ENCODE peak calls at places on chromosomes 16 and 17, in six cellular contexts. One of them, this sample, is unnamed.

GRCh38 chr16:11052080-11052808 is 107.9 kb downstream of the CLEC16A start:
- DNase-seq in CD8-positive, alpha-beta T cell: peak; percentile 15
- DNase-seq in GM10248: peak; percentile 71
- DNase-seq in heart left ventricle: no peak
- DNase-seq in spleen: no peak
- DNase-seq in left lung: no peak
- DNase-seq in this sample: peak; percentile 70

GRCh38 chr17:66313325-66313724 is 10.9 kb downstream of the PRKCA start:
- DNase-seq in CD8-positive, alpha-beta T cell: no peak
- DNase-seq in heart left ventricle: no peak
- DNase-seq in spleen: no peak
- DNase-seq in left lung: no peak
- DNase-seq in GM10248: no peak
- DNase-seq in this sample: no peak

GRCh38 chr17:66855204-66855603 is 20.3 kb downstream of the CACNG5 start:
- DNase-seq in GM10248: no peak
- DNase-seq in heart left ventricle: no peak
- DNase-seq in spleen: no peak
- DNase-seq in CD8-positive, alpha-beta T cell: peak; percentile 33
- DNase-seq in left lung: no peak
- DNase-seq in this sample: no peak

GRCh38 chr17:65599650-65600049 is 38.2 kb upstream of the AXIN2 start:
- DNase-seq in heart left ventricle: no peak
- DNase-seq in spleen: no peak
- DNase-seq in GM10248: no peak
- DNase-seq in CD8-positive, alpha-beta T cell: no peak
- DNase-seq in left lung: no peak
- DNase-seq in this sample: no peak

GRCh38 chr17:41917192-41917591 is 1.6 kb downstream of the ACLY start:
- DNase-seq in heart left ventricle: no peak
- DNase-seq in CD8-positive, alpha-beta T cell: no peak
- DNase-seq in left lung: no peak
- DNase-seq in spleen: no peak
- DNase-seq in GM10248: no peak
- DNase-seq in this sample: no peak

GRCh38 chr16:24511174-24511573 is 28.2 kb upstream of the RBBP6 start:
- DNase-seq in heart left ventricle: no peak
- DNase-seq in left lung: no peak
- DNase-seq in CD8-positive, alpha-beta T cell: no peak
- DNase-seq in spleen: no peak
- DNase-seq in GM10248: no peak
- DNase-seq in this sample: no peak

GRCh38 chr17:36675250-36675649 is 73.9 kb downstream of the MRM1 start:
- DNase-seq in heart left ventricle: no peak
- DNase-seq in left lung: no peak
- DNase-seq in CD8-positive, alpha-beta T cell: no peak
- DNase-seq in spleen: no peak
- DNase-seq in GM10248: no peak
- DNase-seq in this sample: no peak

GRCh38 chr17:64118452-64118979 is 11.4 kb downstream of the ERN1 start:
- DNase-seq in GM10248: no peak
- DNase-seq in left lung: peak; percentile 70
- DNase-seq in CD8-positive, alpha-beta T cell: no peak
- DNase-seq in heart left ventricle: no peak
- DNase-seq in spleen: no peak
- DNase-seq in this sample: no peak

GRCh38 chr17:61409301-61410099 is 9.9 kb downstream of the TBX2 start:
- DNase-seq in GM10248: peak; percentile 69
- DNase-seq in CD8-positive, alpha-beta T cell: peak; percentile 30
- DNase-seq in left lung: peak; percentile 64
- DNase-seq in spleen: peak; percentile 86
- DNase-seq in heart left ventricle: no peak
- DNase-seq in this sample: peak; percentile 79

GRCh38 chr17:40542562-40543411 is 22.5 kb downstream of the CCR7 start:
- DNase-seq in left lung: peak; percentile 68
- DNase-seq in GM10248: peak; percentile 71
- DNase-seq in spleen: peak; percentile 89
- DNase-seq in heart left ventricle: peak; percentile 81
- DNase-seq in CD8-positive, alpha-beta T cell: peak; percentile 51
- DNase-seq in this sample: peak; percentile 75

GRCh38 chr17:65888649-65889048 is 303.3 kb downstream of the CEP112 start:
- DNase-seq in heart left ventricle: no peak
- DNase-seq in spleen: no peak
- DNase-seq in left lung: no peak
- DNase-seq in GM10248: no peak
- DNase-seq in CD8-positive, alpha-beta T cell: no peak
- DNase-seq in this sample: no peak

GRCh38 chr17:15039366-15039765 is 225.8 kb downstream of the PMP22 start:
- DNase-seq in spleen: no peak
- DNase-seq in left lung: no peak
- DNase-seq in CD8-positive, alpha-beta T cell: no peak
- DNase-seq in heart left ventricle: no peak
- DNase-seq in GM10248: no peak
- DNase-seq in this sample: no peak

GRCh38 chr16:27221576-27222498 is 18.5 kb downstream of the KDM8 start:
- DNase-seq in left lung: no peak
- DNase-seq in CD8-positive, alpha-beta T cell: no peak
- DNase-seq in heart left ventricle: peak; percentile 61
- DNase-seq in GM10248: no peak
- DNase-seq in spleen: no peak
- DNase-seq in this sample: no peak

GRCh38 chr17:45843722-45844121 is 959 bp upstream of the SPPL2C start:
- DNase-seq in left lung: no peak
- DNase-seq in heart left ventricle: no peak
- DNase-seq in spleen: no peak
- DNase-seq in GM10248: no peak
- DNase-seq in CD8-positive, alpha-beta T cell: no peak
- DNase-seq in this sample: no peak

GRCh38 chr17:14359251-14359939 is 58.5 kb downstream of the HS3ST3B1 start:
- DNase-seq in GM10248: peak; percentile 72
- DNase-seq in spleen: peak; percentile 86
- DNase-seq in CD8-positive, alpha-beta T cell: peak; percentile 26
- DNase-seq in left lung: peak; percentile 40
- DNase-seq in heart left ventricle: no peak
- DNase-seq in this sample: no peak

GRCh38 chr17:30824002-30824355 is 513 bp downstream of the CRLF3 start:
- DNase-seq in left lung: peak; percentile 43
- DNase-seq in spleen: peak; percentile 81
- DNase-seq in heart left ventricle: no peak
- DNase-seq in CD8-positive, alpha-beta T cell: peak; percentile 27
- DNase-seq in GM10248: no peak
- DNase-seq in this sample: peak; percentile 53

GRCh38 chr17:41785876-41786226 is 660 bp downstream of the JUP start:
- DNase-seq in GM10248: no peak
- DNase-seq in spleen: peak; percentile 82
- DNase-seq in left lung: peak; percentile 82
- DNase-seq in heart left ventricle: no peak
- DNase-seq in CD8-positive, alpha-beta T cell: peak; percentile 23
- DNase-seq in this sample: no peak

GRCh38 chr16:81214745-81215166 is 23.7 kb upstream of the BCO1 start:
- DNase-seq in CD8-positive, alpha-beta T cell: no peak
- DNase-seq in heart left ventricle: no peak
- DNase-seq in spleen: no peak
- DNase-seq in GM10248: no peak
- DNase-seq in left lung: no peak
- DNase-seq in this sample: no peak

GRCh38 chr16:69465083-69465721 is 40.8 kb downstream of the CYB5B start:
- DNase-seq in GM10248: peak; percentile 41
- DNase-seq in CD8-positive, alpha-beta T cell: no peak
- DNase-seq in spleen: no peak
- DNase-seq in left lung: no peak
- DNase-seq in heart left ventricle: no peak
- DNase-seq in this sample: no peak

GRCh38 chr16:54458923-54459322 is 172.3 kb upstream of the IRX3 start:
- DNase-seq in GM10248: no peak
- DNase-seq in left lung: no peak
- DNase-seq in spleen: no peak
- DNase-seq in CD8-positive, alpha-beta T cell: no peak
- DNase-seq in heart left ventricle: no peak
- DNase-seq in this sample: no peak

GRCh38 chr16:54459509-54460235 is 173.1 kb upstream of the IRX3 start:
- DNase-seq in left lung: no peak
- DNase-seq in CD8-positive, alpha-beta T cell: no peak
- DNase-seq in GM10248: no peak
- DNase-seq in spleen: no peak
- DNase-seq in heart left ventricle: no peak
- DNase-seq in this sample: no peak

GRCh38 chr16:54462766-54463165 is 176.2 kb upstream of the IRX3 start:
- DNase-seq in heart left ventricle: no peak
- DNase-seq in spleen: no peak
- DNase-seq in GM10248: no peak
- DNase-seq in CD8-positive, alpha-beta T cell: no peak
- DNase-seq in left lung: no peak
- DNase-seq in this sample: no peak

GRCh38 chr16:54462151-54462651 is 175.6 kb upstream of the IRX3 start:
- DNase-seq in GM10248: no peak
- DNase-seq in left lung: no peak
- DNase-seq in CD8-positive, alpha-beta T cell: no peak
- DNase-seq in heart left ventricle: no peak
- DNase-seq in spleen: no peak
- DNase-seq in this sample: no peak

GRCh38 chr16:54460254-54460860 is 173.8 kb upstream of the IRX3 start:
- DNase-seq in heart left ventricle: no peak
- DNase-seq in CD8-positive, alpha-beta T cell: no peak
- DNase-seq in left lung: no peak
- DNase-seq in GM10248: no peak
- DNase-seq in spleen: no peak
- DNase-seq in this sample: no peak
- TF ChIP-seq CTCF in heart left ventricle: no peak
- TF ChIP-seq CTCF in CD8-positive, alpha-beta T cell: no peak
- TF ChIP-seq CTCF in left lung: no peak
- TF ChIP-seq CTCF in GM10248: no peak
- TF ChIP-seq CTCF in spleen: no peak
- TF ChIP-seq CTCF in this sample: no peak

DNA sequence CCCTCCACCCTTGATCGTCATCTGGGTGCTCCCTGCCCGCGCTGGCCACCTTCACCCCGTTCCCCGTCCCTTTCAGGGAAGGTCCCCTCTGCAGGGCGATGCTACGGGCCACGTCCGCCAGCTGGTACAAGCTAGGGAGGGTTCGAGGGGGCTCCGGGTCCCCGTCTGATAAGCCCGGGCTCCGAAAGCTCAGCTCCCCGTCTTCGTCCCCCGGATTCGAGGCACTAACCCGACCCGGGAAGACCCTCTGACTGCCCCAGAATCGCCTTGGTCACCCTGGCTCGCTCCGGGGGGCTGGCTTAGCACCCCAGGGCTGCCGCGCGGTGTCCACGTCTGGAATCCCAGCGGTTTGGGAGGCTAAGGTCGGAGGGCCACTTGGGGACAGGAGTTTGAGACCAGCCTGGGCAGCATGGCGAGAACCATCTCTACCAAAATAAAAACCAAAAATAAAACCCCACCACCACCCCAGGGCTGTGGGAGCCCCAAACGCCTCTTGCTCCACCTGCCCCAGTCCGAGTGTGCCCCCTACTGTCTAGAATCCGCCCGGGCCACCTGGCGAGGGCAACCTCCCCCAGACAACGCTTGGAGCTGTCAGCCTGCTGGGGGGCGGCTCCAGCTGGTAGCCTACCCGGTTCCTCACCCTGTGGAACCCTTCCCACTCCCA is 1.1 kb upstream of the SLC43A2 start:
- DNase-seq in GM10248: peak; percentile 77
- DNase-seq in spleen: peak; percentile 96
- DNase-seq in left lung: peak; percentile 89
- DNase-seq in heart left ventricle: peak; percentile 89
- DNase-seq in CD8-positive, alpha-beta T cell: peak; percentile 78
- DNase-seq in this sample: peak; percentile 83
- TF ChIP-seq CTCF in GM10248: peak; percentile 85
- TF ChIP-seq CTCF in spleen: peak; percentile 73
- TF ChIP-seq CTCF in left lung: peak; percentile 65
- TF ChIP-seq CTCF in heart left ventricle: peak; percentile 65
- TF ChIP-seq CTCF in CD8-positive, alpha-beta T cell: peak; percentile 55
- TF ChIP-seq CTCF in this sample: peak; percentile 88

DNA sequence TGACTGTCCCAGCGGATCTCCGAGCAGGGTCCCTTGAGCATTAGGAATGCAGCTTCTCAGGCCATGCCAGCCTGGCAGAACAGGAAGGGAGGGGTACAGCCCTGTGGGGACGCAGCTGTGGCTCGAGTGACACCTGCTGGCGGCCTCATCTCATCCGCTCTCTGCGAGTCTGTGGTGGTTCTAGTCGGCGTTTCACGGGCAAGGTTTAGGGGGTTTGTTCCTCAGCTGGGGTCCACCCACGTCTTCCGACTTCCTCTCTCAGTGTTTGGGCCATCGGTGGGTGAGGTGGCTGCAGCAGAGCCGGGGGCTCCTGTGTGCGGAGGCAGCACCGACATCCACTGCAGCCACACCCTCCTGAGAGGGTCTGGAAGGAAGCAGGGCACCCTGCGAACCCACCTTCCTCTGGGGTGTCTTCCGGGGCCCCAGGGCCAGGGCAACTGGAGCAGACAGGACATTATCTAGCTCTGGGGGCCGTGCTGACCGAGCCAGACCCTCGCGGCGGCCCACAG is 33.3 kb downstream of the JPH3 start:
- DNase-seq in spleen: peak; percentile 92
- DNase-seq in left lung: peak; percentile 63
- DNase-seq in CD8-positive, alpha-beta T cell: peak; percentile 72
- DNase-seq in GM10248: peak; percentile 83
- DNase-seq in heart left ventricle: no peak
- DNase-seq in this sample: peak; percentile 88
- TF ChIP-seq CTCF in spleen: peak; percentile 66
- TF ChIP-seq CTCF in left lung: peak; percentile 34
- TF ChIP-seq CTCF in CD8-positive, alpha-beta T cell: peak; percentile 79
- TF ChIP-seq CTCF in GM10248: peak; percentile 66
- TF ChIP-seq CTCF in heart left ventricle: peak; percentile 73
- TF ChIP-seq CTCF in this sample: peak; percentile 83

GRCh38 chr16:29951966-29952365 is 9.9 kb upstream of the TMEM219 start:
- DNase-seq in heart left ventricle: no peak
- DNase-seq in left lung: no peak
- DNase-seq in GM10248: no peak
- DNase-seq in spleen: no peak
- DNase-seq in CD8-positive, alpha-beta T cell: no peak
- DNase-seq in this sample: no peak
- TF ChIP-seq CTCF in heart left ventricle: no peak
- TF ChIP-seq CTCF in left lung: no peak
- TF ChIP-seq CTCF in GM10248: no peak
- TF ChIP-seq CTCF in spleen: no peak
- TF ChIP-seq CTCF in CD8-positive, alpha-beta T cell: no peak
- TF ChIP-seq CTCF in this sample: no peak